ENCODE peak calls at places on chromosome 2, in four cellular contexts. One of them, this sample, is unnamed. For H3K9me3, the result is how much of the 10 kb centered on the place peaks cover.

GRCh38 chr2:8260213-8260612 is 421.6 kb upstream of the ID2 start:
- DNase-seq in sigmoid colon: no peak
- DNase-seq in ovary: no peak
- DNase-seq in right lobe of liver: no peak
- DNase-seq in this sample: no peak

GRCh38 chr2:11583203-11583752 is 49.4 kb downstream of the GREB1 start:
- DNase-seq in sigmoid colon: peak
- DNase-seq in ovary: peak
- DNase-seq in right lobe of liver: no peak
- DNase-seq in this sample: no peak

GRCh38 chr2:79982445-79982844 is 322.1 kb downstream of the LRRTM1 start:
- DNase-seq in sigmoid colon: no peak
- DNase-seq in ovary: no peak
- DNase-seq in right lobe of liver: no peak
- DNase-seq in this sample: no peak

GRCh38 chr2:241300000-241300399 is 15.5 kb downstream of the HDLBP start:
- DNase-seq in sigmoid colon: no peak
- DNase-seq in ovary: no peak
- DNase-seq in right lobe of liver: no peak
- DNase-seq in this sample: no peak

GRCh38 chr2:65456074-65456473 is 23.7 kb upstream of the SPRED2 start:
- DNase-seq in sigmoid colon: no peak
- DNase-seq in ovary: no peak
- DNase-seq in right lobe of liver: no peak
- DNase-seq in this sample: no peak

GRCh38 chr2:211055438-211055837 is 499.0 kb downstream of the CPS1 start:
- DNase-seq in sigmoid colon: no peak
- DNase-seq in ovary: no peak
- DNase-seq in right lobe of liver: no peak
- DNase-seq in this sample: no peak

GRCh38 chr2:225100856-225101294 is 58.6 kb upstream of the DOCK10 start:
- DNase-seq in sigmoid colon: no peak
- DNase-seq in ovary: no peak
- DNase-seq in right lobe of liver: no peak
- DNase-seq in this sample: no peak

GRCh38 chr2:160109243-160109642 is 46.8 kb upstream of the PLA2R1 start:
- DNase-seq in sigmoid colon: no peak
- DNase-seq in ovary: no peak
- DNase-seq in right lobe of liver: no peak
- DNase-seq in this sample: no peak

GRCh38 chr2:240170354-240170735 is 29.9 kb upstream of the OTOS start:
- DNase-seq in sigmoid colon: no peak
- DNase-seq in ovary: no peak
- DNase-seq in right lobe of liver: no peak
- DNase-seq in this sample: no peak

GRCh38 chr2:158969717-158970521 is 1.5 kb downstream of the TANC1 start:
- DNase-seq in sigmoid colon: peak
- DNase-seq in ovary: no peak
- DNase-seq in right lobe of liver: peak
- DNase-seq in this sample: peak

GRCh38 chr2:109244750-109245382 is 115.9 kb downstream of the SH3RF3 start:
- DNase-seq in sigmoid colon: no peak
- DNase-seq in ovary: no peak
- DNase-seq in right lobe of liver: no peak
- DNase-seq in this sample: no peak

GRCh38 chr2:98020516-98020915 is 24.8 kb upstream of the TMEM131 start:
- DNase-seq in sigmoid colon: no peak
- DNase-seq in ovary: no peak
- DNase-seq in right lobe of liver: no peak
- DNase-seq in this sample: no peak

GRCh38 chr2:214810670-214811069 is 1.2 kb upstream of the BARD1 start:
- DNase-seq in sigmoid colon: no peak
- DNase-seq in ovary: peak
- DNase-seq in right lobe of liver: no peak
- DNase-seq in this sample: no peak

GRCh38 chr2:120892967-120893667 is 157.4 kb downstream of the GLI2 start:
- DNase-seq in sigmoid colon: no peak
- DNase-seq in ovary: peak
- DNase-seq in right lobe of liver: no peak
- DNase-seq in this sample: no peak

GRCh38 chr2:65532937-65533336 is 100.5 kb upstream of the SPRED2 start:
- DNase-seq in sigmoid colon: no peak
- DNase-seq in ovary: no peak
- DNase-seq in right lobe of liver: no peak
- DNase-seq in this sample: no peak

GRCh38 chr2:146820672-146821071 is 1024.2 kb upstream of the ACVR2A start:
- DNase-seq in sigmoid colon: no peak
- DNase-seq in ovary: no peak
- DNase-seq in right lobe of liver: no peak
- DNase-seq in this sample: no peak

GRCh38 chr2:114068438-114068837 is 178.5 kb downstream of the ACTR3 start:
- DNase-seq in sigmoid colon: no peak
- DNase-seq in ovary: no peak
- DNase-seq in right lobe of liver: no peak
- DNase-seq in this sample: no peak

GRCh38 chr2:28185881-28186280 is 206.8 kb upstream of the FOSL2 start:
- DNase-seq in sigmoid colon: no peak
- DNase-seq in ovary: no peak
- DNase-seq in right lobe of liver: no peak
- DNase-seq in this sample: no peak

GRCh38 chr2:145764631-145765030 is 1244.7 kb upstream of the ZEB2 start:
- DNase-seq in sigmoid colon: no peak
- DNase-seq in ovary: no peak
- DNase-seq in right lobe of liver: no peak
- DNase-seq in this sample: no peak

GRCh38 chr2:132923787-132924186 is 253.8 kb upstream of the LYPD1 start:
- DNase-seq in sigmoid colon: no peak
- DNase-seq in ovary: peak
- DNase-seq in right lobe of liver: no peak
- DNase-seq in this sample: no peak

GRCh38 chr2:221606369-221606768 is 34.3 kb upstream of the EPHA4 start:
- DNase-seq in sigmoid colon: no peak
- DNase-seq in ovary: no peak
- DNase-seq in right lobe of liver: no peak
- DNase-seq in this sample: no peak

GRCh38 chr2:8643996-8644356 is 37.9 kb upstream of the ID2 start:
- DNase-seq in sigmoid colon: no peak
- DNase-seq in ovary: no peak
- DNase-seq in right lobe of liver: no peak
- DNase-seq in this sample: no peak

GRCh38 chr2:236593956-236594355 is 24.3 kb downstream of the ACKR3 start:
- DNase-seq in sigmoid colon: no peak
- DNase-seq in ovary: no peak
- DNase-seq in right lobe of liver: no peak
- DNase-seq in this sample: no peak

GRCh38 chr2:145593991-145594702 is 1074.2 kb upstream of the ZEB2 start:
- DNase-seq in sigmoid colon: no peak
- DNase-seq in ovary: no peak
- DNase-seq in right lobe of liver: no peak
- DNase-seq in this sample: no peak

GRCh38 chr2:170244555-170244954 is 66.6 kb downstream of the MYO3B start:
- DNase-seq in sigmoid colon: no peak
- DNase-seq in ovary: no peak
- DNase-seq in right lobe of liver: no peak
- DNase-seq in this sample: no peak

GRCh38 chr2:68743531-68743930 is 8.9 kb downstream of the ARHGAP25 start:
- DNase-seq in sigmoid colon: no peak
- DNase-seq in ovary: no peak
- DNase-seq in right lobe of liver: no peak
- DNase-seq in this sample: no peak

GRCh38 chr2:26080356-26080755 is 46.5 kb downstream of the RAB10 start:
- DNase-seq in sigmoid colon: no peak
- DNase-seq in ovary: no peak
- DNase-seq in right lobe of liver: no peak
- DNase-seq in this sample: no peak

GRCh38 chr2:175539122-175539521 is 357.6 kb upstream of the ATP5MC3 start:
- DNase-seq in sigmoid colon: no peak
- DNase-seq in ovary: no peak
- DNase-seq in right lobe of liver: no peak
- DNase-seq in this sample: no peak

GRCh38 chr2:84919885-84920580 is 14.6 kb downstream of the TMSB10 start:
- DNase-seq in sigmoid colon: peak
- DNase-seq in ovary: peak
- DNase-seq in right lobe of liver: peak
- DNase-seq in this sample: no peak

GRCh38 chr2:2570871-2571270 is 239.8 kb upstream of the MYT1L start:
- DNase-seq in sigmoid colon: no peak
- DNase-seq in ovary: no peak
- DNase-seq in right lobe of liver: no peak
- DNase-seq in this sample: no peak

GRCh38 chr2:2569836-2570235 is 238.8 kb upstream of the MYT1L start:
- DNase-seq in sigmoid colon: no peak
- DNase-seq in ovary: no peak
- DNase-seq in right lobe of liver: no peak
- DNase-seq in this sample: no peak

GRCh38 chr2:2571301-2572198 is 240.5 kb upstream of the MYT1L start:
- DNase-seq in sigmoid colon: no peak
- DNase-seq in ovary: no peak
- DNase-seq in right lobe of liver: no peak
- DNase-seq in this sample: no peak

GRCh38 chr2:2569306-2569705 is 238.2 kb upstream of the MYT1L start:
- DNase-seq in sigmoid colon: no peak
- DNase-seq in ovary: no peak
- DNase-seq in right lobe of liver: no peak
- DNase-seq in this sample: no peak

GRCh38 chr2:2570360-2570759 is 239.3 kb upstream of the MYT1L start:
- DNase-seq in sigmoid colon: no peak
- DNase-seq in ovary: no peak
- DNase-seq in right lobe of liver: no peak
- DNase-seq in this sample: no peak
- H3K9me3 ChIP-seq in sigmoid colon: under half
- H3K9me3 ChIP-seq in ovary: under half
- H3K9me3 ChIP-seq in right lobe of liver: under half
- H3K9me3 ChIP-seq in this sample: under half

GRCh38 chr2:39362595-39362994 is 74.5 kb downstream of the MAP4K3 start:
- DNase-seq in sigmoid colon: no peak
- DNase-seq in ovary: no peak
- DNase-seq in right lobe of liver: no peak
- DNase-seq in this sample: no peak
- H3K9me3 ChIP-seq in sigmoid colon: under half
- H3K9me3 ChIP-seq in ovary: under half
- H3K9me3 ChIP-seq in right lobe of liver: under half
- H3K9me3 ChIP-seq in this sample: under half

DNA sequence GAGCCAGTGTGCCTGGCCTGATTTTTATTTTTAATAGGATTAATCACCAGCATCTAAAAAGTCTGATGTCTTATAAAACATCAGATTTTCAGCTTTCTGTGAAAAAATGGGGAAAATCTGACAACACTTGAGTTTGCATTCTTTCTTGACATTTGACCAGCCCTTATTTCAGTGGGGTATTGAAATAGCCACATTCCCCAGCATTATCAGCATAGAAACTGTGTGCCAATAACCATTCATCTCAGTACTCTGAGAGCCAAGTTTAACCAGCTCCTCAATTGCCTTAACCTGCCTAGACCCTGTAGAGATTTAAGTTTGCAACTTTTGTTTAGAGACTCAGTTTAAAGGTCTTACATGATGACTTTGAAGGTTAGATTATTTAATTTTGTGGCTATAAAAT is 155.0 kb downstream of the CERS6 start:
- DNase-seq in sigmoid colon: no peak
- DNase-seq in ovary: no peak
- DNase-seq in right lobe of liver: no peak
- DNase-seq in this sample: no peak
- H3K9me3 ChIP-seq in sigmoid colon: under half
- H3K9me3 ChIP-seq in ovary: under half
- H3K9me3 ChIP-seq in right lobe of liver: under half
- H3K9me3 ChIP-seq in this sample: under half

GRCh38 chr2:16324971-16325612 is 340.5 kb downstream of the CYRIA start:
- DNase-seq in sigmoid colon: no peak
- DNase-seq in ovary: no peak
- DNase-seq in right lobe of liver: no peak
- DNase-seq in this sample: no peak
- H3K9me3 ChIP-seq in sigmoid colon: under half
- H3K9me3 ChIP-seq in ovary: under half
- H3K9me3 ChIP-seq in right lobe of liver: under half
- H3K9me3 ChIP-seq in this sample: under half

GRCh38 chr2:72399879-72400278 is 252.2 kb upstream of the CYP26B1 start:
- DNase-seq in sigmoid colon: no peak
- DNase-seq in ovary: no peak
- DNase-seq in right lobe of liver: no peak
- DNase-seq in this sample: no peak
- H3K9me3 ChIP-seq in sigmoid colon: under half
- H3K9me3 ChIP-seq in ovary: under half
- H3K9me3 ChIP-seq in right lobe of liver: under half
- H3K9me3 ChIP-seq in this sample: under half

GRCh38 chr2:239019193-239019581 is 171.3 kb downstream of the TWIST2 start:
- DNase-seq in sigmoid colon: peak
- DNase-seq in ovary: no peak
- DNase-seq in right lobe of liver: no peak
- DNase-seq in this sample: no peak

GRCh38 chr2:239018291-239019192 is 170.7 kb downstream of the TWIST2 start:
- DNase-seq in sigmoid colon: peak
- DNase-seq in ovary: no peak
- DNase-seq in right lobe of liver: no peak
- DNase-seq in this sample: no peak

GRCh38 chr2:239014897-239015768 is 167.2 kb downstream of the TWIST2 start:
- DNase-seq in sigmoid colon: peak
- DNase-seq in ovary: no peak
- DNase-seq in right lobe of liver: no peak
- DNase-seq in this sample: peak

GRCh38 chr2:239015769-239016675 is 168.1 kb downstream of the TWIST2 start:
- DNase-seq in sigmoid colon: peak
- DNase-seq in ovary: no peak
- DNase-seq in right lobe of liver: no peak
- DNase-seq in this sample: no peak

GRCh38 chr2:239017491-239018098 is 169.7 kb downstream of the TWIST2 start:
- DNase-seq in sigmoid colon: no peak
- DNase-seq in ovary: no peak
- DNase-seq in right lobe of liver: no peak
- DNase-seq in this sample: no peak
- H3K9me3 ChIP-seq in sigmoid colon: under half
- H3K9me3 ChIP-seq in ovary: under half
- H3K9me3 ChIP-seq in right lobe of liver: under half
- H3K9me3 ChIP-seq in this sample: under half

GRCh38 chr2:95388878-95389255 is 13.6 kb upstream of the FAHD2A start:
- DNase-seq in sigmoid colon: no peak
- DNase-seq in ovary: no peak
- DNase-seq in right lobe of liver: no peak
- DNase-seq in this sample: no peak
- H3K9me3 ChIP-seq in sigmoid colon: under half
- H3K9me3 ChIP-seq in ovary: under half
- H3K9me3 ChIP-seq in right lobe of liver: under half
- H3K9me3 ChIP-seq in this sample: under half